ENCODE peak calls at places on chromosome 16, in ten cellular contexts. T is Peyer's patch, I is H1, D is ovary, E is uterus, Q is spleen, N is breast epithelium, W is A549, C is heart left ventricle, V is stomach. H is an unnamed sample.

GRCh38 chr16:1363501-1364041 is 11.8 kb downstream of the GNPTG start:
- DNase-seq in C (peak; percentile 80), D (no peak), E (no peak), T (peak; percentile 84), I (peak; percentile 88), N (no peak), W (peak; percentile 67), V (peak; percentile 77), Q (peak; percentile 93), H (no peak)

GRCh38 chr16:49012961-49013726 is 268.5 kb downstream of the CBLN1 start:
- DNase-seq in V (no peak), D (no peak), W (no peak), I (peak; percentile 37), C (peak; percentile 80), N (no peak), T (no peak), Q (no peak), E (peak; percentile 41), H (peak; percentile 76)

GRCh38 chr16:11358531-11358930 is 13.3 kb downstream of the RMI2 start:
- DNase-seq in Q (peak; percentile 50), W (no peak), N (no peak), C (no peak), D (no peak), I (no peak), V (no peak), E (no peak), T (no peak), H (no peak)

GRCh38 chr16:21150375-21151001 is at the start of gene DNAH3:
- DNase-seq in Q (no peak), E (no peak), I (no peak), V (no peak), N (peak; percentile 76), D (no peak), C (no peak), T (no peak), W (peak; percentile 20), H (no peak)

GRCh38 chr16:82584553-82585152 is 42.1 kb upstream of the CDH13 start:
- DNase-seq in I (no peak), C (no peak), E (no peak), D (no peak), V (no peak), N (no peak), T (no peak), W (no peak), Q (no peak), H (no peak)

GRCh38 chr16:67803894-67804293 is 2.5 kb downstream of the RANBP10 start:
- DNase-seq in W (no peak), N (no peak), V (no peak), C (no peak), E (no peak), T (no peak), I (no peak), D (no peak), Q (peak; percentile 80), H (no peak)

GRCh38 chr16:4123617-4124300 is 7.5 kb upstream of the ADCY9 start:
- DNase-seq in C (peak; percentile 0), D (no peak), E (no peak), I (no peak), W (no peak), Q (no peak), V (no peak), T (no peak), N (no peak), H (no peak)

GRCh38 chr16:54504372-54504771 is 217.8 kb upstream of the IRX3 start:
- DNase-seq in Q (no peak), D (no peak), E (peak; percentile 35), I (no peak), C (no peak), V (no peak), W (no peak), N (no peak), T (no peak), H (no peak)

GRCh38 chr16:20424129-20424866 is 15.0 kb downstream of the ACSM5 start:
- DNase-seq in C (no peak), W (no peak), D (no peak), Q (no peak), V (no peak), N (no peak), I (no peak), E (no peak), T (no peak), H (no peak)

GRCh38 chr16:22634913-22635312 is 124.2 kb downstream of the NPIPB5 start:
- DNase-seq in D (no peak), N (no peak), W (no peak), E (no peak), C (no peak), I (peak; percentile 67), V (no peak), T (no peak), Q (no peak), H (no peak)

GRCh38 chr16:46920402-46921068 is 36.4 kb downstream of the GPT2 start:
- DNase-seq in E (no peak), T (no peak), N (peak; percentile 58), Q (no peak), C (no peak), I (no peak), V (peak; percentile 95), D (no peak), W (no peak), H (no peak)

GRCh38 chr16:49921791-49922456 is 66.0 kb upstream of the ZNF423 start:
- DNase-seq in D (peak; percentile 59), I (peak; percentile 87), V (peak; percentile 62), E (peak; percentile 59), T (peak; percentile 77), C (no peak), N (peak; percentile 40), W (peak; percentile 66), Q (peak; percentile 68), H (peak; percentile 30)

GRCh38 chr16:57283214-57283955 is 1.1 kb downstream of the PLLP start:
- DNase-seq in D (no peak), T (peak; percentile 76), E (no peak), I (no peak), Q (no peak), N (no peak), V (peak; percentile 70), W (no peak), C (peak; percentile 46), H (no peak)

GRCh38 chr16:57284952-57285263 is 436 bp upstream of the PLLP start:
- DNase-seq in T (no peak), C (no peak), E (no peak), D (no peak), I (no peak), W (no peak), Q (no peak), N (no peak), V (no peak), H (no peak)

GRCh38 chr16:57283956-57284205 is 591 bp downstream of the PLLP start:
- DNase-seq in D (no peak), C (no peak), N (no peak), V (no peak), T (no peak), Q (no peak), E (no peak), W (no peak), I (no peak), H (no peak)

GRCh38 chr16:57284206-57284951 is at the start of gene PLLP:
- DNase-seq in T (peak; percentile 85), Q (no peak), V (peak; percentile 74), N (no peak), W (peak; percentile 53), C (peak; percentile 70), D (no peak), E (no peak), I (peak; percentile 87), H (no peak)

GRCh38 chr16:57285379-57285778 is 907 bp upstream of the PLLP start:
- DNase-seq in D (no peak), T (no peak), N (no peak), I (no peak), E (no peak), C (no peak), W (no peak), V (no peak), Q (no peak), H (no peak)
- TF ChIP-seq POLR2A in D (no peak), T (no peak), N (no peak), I (no peak), E (no peak), C (no peak), W (no peak), V (no peak), Q (no peak), H (no peak)

DNA sequence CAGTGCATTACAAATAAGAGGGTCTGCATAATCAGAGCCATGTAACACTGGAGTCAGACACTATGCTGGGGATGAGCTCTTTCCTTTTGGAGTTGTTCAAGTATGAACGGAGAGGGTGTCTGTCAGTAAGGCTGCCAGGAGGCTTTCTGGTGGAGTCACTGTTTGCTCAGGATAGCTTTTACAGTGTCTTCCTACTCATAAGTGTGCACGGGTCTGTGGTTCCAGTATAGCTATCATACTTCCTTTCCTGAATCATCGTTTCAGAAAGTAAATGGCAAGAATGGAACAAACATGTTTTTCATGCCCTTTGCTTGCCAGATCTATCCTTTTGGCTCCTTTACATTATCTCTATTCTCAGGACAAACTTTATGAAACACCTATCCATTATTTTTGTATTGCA is 152.7 kb upstream of the CDH11 start:
- DNase-seq in T (no peak), D (no peak), C (no peak), V (no peak), N (no peak), W (no peak), E (no peak), Q (no peak), I (no peak), H (no peak)
- H3K4me3 ChIP-seq in T (no peak overlapping the region), D (no peak overlapping the region), C (no peak overlapping the region), V (no peak overlapping the region), N (no peak overlapping the region), W (no peak overlapping the region), E (no peak overlapping the region), Q (no peak overlapping the region), I (no peak overlapping the region), H (no peak overlapping the region)

GRCh38 chr16:86529160-86529559 is 18.8 kb downstream of the FOXF1 start:
- DNase-seq in Q (no peak), I (no peak), T (no peak), N (no peak), D (no peak), E (no peak), V (no peak), W (no peak), C (no peak), H (no peak)
- TF ChIP-seq POLR2A in Q (no peak), I (no peak), T (no peak), N (no peak), D (no peak), E (no peak), V (no peak), W (no peak), C (no peak), H (no peak)

DNA sequence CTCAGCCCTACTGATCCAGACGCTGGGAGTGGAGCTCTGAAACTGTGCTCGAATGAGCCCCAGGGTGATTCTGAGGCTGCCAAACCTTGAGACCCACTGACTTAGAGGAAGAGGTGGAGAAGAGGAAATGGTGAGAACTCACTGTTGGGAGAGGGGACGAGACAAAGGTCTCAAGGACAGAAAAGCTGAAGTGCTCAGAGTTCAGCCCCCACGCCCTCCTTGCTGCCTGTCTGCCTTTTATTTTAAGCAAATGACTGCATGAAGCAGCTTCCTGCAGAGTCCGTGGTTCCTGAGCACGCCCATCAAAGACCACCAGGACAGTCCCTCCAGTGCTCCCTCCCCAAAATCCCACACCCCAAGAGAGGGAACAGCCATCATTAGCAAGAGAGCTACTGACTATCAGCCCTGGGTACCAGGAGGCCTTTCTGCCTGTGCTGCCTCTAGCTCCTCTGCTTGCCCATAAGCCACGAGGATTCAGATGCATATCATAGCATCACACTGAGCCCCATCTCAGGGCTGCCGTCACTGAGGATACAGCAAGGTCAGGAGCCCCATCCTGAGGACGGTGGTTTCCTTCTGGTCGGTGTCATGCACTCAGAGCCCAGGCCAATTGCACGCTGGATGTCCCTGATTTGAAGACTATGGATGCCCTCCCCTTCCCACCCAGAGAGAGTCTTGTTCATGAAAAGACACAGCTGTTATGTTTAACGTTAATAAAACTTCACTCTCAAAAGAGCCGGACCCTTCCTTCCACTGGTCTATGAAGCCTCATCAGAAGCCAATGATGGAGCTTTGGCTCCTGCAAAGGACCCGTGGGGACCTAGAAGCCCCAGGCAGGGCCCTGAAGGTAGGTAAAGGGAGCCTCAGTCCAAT is 20.1 kb downstream of the COTL1 start:
- DNase-seq in C (no peak), V (no peak), W (no peak), T (no peak), D (no peak), E (no peak), Q (peak; percentile 87), I (no peak), N (no peak), H (no peak)
- H3K4me3 ChIP-seq in C (no peak overlapping the region), V (no peak overlapping the region), W (no peak overlapping the region), T (no peak overlapping the region), D (no peak overlapping the region), E (no peak overlapping the region), Q (no peak overlapping the region), I (no peak overlapping the region), N (no peak overlapping the region), H (no peak overlapping the region)